ENCODE peak calls at places on chromosomes 4 and X, in eight cellular contexts. One of them, this sample, is unnamed.

GRCh38 chr4:101813604-101814003 is 23.1 kb downstream of the BANK1 start:
- DNase-seq in activated gamma-delta T cell treated with Interleukin-2 at 50 U/mL for 16 hours: no peak
- DNase-seq in Peyer's patch: peak
- DNase-seq in GM12865: peak
- DNase-seq in stimulated activated CD8-positive, alpha-beta memory T cell treated with anti-CD3 and anti-CD28 coated beads, Interleukin-4, amount 100 ng/mL, for 24 hours: no peak
- DNase-seq in iris pigment epithelial cell: no peak
- DNase-seq in AG09309: no peak
- DNase-seq in stimulated activated CD4-positive, alpha-beta T cell treated with anti-CD3 and anti-CD28 coated beads, Interleukin-12 subunit alpha, Interleukin-12 subunit beta, amount 100 ng/mL, for 24 hours: no peak
- DNase-seq in this sample: no peak

GRCh38 chr4:2962614-2963184 is 507 bp downstream of the NOP14 start:
- DNase-seq in activated gamma-delta T cell treated with Interleukin-2 at 50 U/mL for 16 hours: no peak
- DNase-seq in Peyer's patch: no peak
- DNase-seq in GM12865: peak
- DNase-seq in stimulated activated CD8-positive, alpha-beta memory T cell treated with anti-CD3 and anti-CD28 coated beads, Interleukin-4, amount 100 ng/mL, for 24 hours: no peak
- DNase-seq in iris pigment epithelial cell: peak
- DNase-seq in AG09309: no peak
- DNase-seq in stimulated activated CD4-positive, alpha-beta T cell treated with anti-CD3 and anti-CD28 coated beads, Interleukin-12 subunit alpha, Interleukin-12 subunit beta, amount 100 ng/mL, for 24 hours: no peak
- DNase-seq in this sample: peak

GRCh38 chr4:10773010-10773409 is 88.4 kb upstream of the CLNK start:
- DNase-seq in activated gamma-delta T cell treated with Interleukin-2 at 50 U/mL for 16 hours: no peak
- DNase-seq in Peyer's patch: no peak
- DNase-seq in GM12865: no peak
- DNase-seq in stimulated activated CD8-positive, alpha-beta memory T cell treated with anti-CD3 and anti-CD28 coated beads, Interleukin-4, amount 100 ng/mL, for 24 hours: no peak
- DNase-seq in iris pigment epithelial cell: peak
- DNase-seq in AG09309: no peak
- DNase-seq in stimulated activated CD4-positive, alpha-beta T cell treated with anti-CD3 and anti-CD28 coated beads, Interleukin-12 subunit alpha, Interleukin-12 subunit beta, amount 100 ng/mL, for 24 hours: no peak
- DNase-seq in this sample: no peak

GRCh38 chrX:44227981-44228380 is 115.5 kb downstream of the EFHC2 start:
- DNase-seq in activated gamma-delta T cell treated with Interleukin-2 at 50 U/mL for 16 hours: no peak
- DNase-seq in Peyer's patch: no peak
- DNase-seq in GM12865: no peak
- DNase-seq in stimulated activated CD8-positive, alpha-beta memory T cell treated with anti-CD3 and anti-CD28 coated beads, Interleukin-4, amount 100 ng/mL, for 24 hours: no peak
- DNase-seq in iris pigment epithelial cell: no peak
- DNase-seq in AG09309: no peak
- DNase-seq in stimulated activated CD4-positive, alpha-beta T cell treated with anti-CD3 and anti-CD28 coated beads, Interleukin-12 subunit alpha, Interleukin-12 subunit beta, amount 100 ng/mL, for 24 hours: no peak
- DNase-seq in this sample: no peak

GRCh38 chrX:102950908-102951866 is 14.1 kb downstream of the RAB40AL start:
- DNase-seq in activated gamma-delta T cell treated with Interleukin-2 at 50 U/mL for 16 hours: peak
- DNase-seq in Peyer's patch: peak
- DNase-seq in GM12865: peak
- DNase-seq in stimulated activated CD8-positive, alpha-beta memory T cell treated with anti-CD3 and anti-CD28 coated beads, Interleukin-4, amount 100 ng/mL, for 24 hours: peak
- DNase-seq in iris pigment epithelial cell: peak
- DNase-seq in AG09309: no peak
- DNase-seq in stimulated activated CD4-positive, alpha-beta T cell treated with anti-CD3 and anti-CD28 coated beads, Interleukin-12 subunit alpha, Interleukin-12 subunit beta, amount 100 ng/mL, for 24 hours: peak
- DNase-seq in this sample: peak

GRCh38 chr4:1041147-1041935 is 29.9 kb downstream of the FGFRL1 start:
- DNase-seq in activated gamma-delta T cell treated with Interleukin-2 at 50 U/mL for 16 hours: no peak
- DNase-seq in Peyer's patch: no peak
- DNase-seq in GM12865: no peak
- DNase-seq in stimulated activated CD8-positive, alpha-beta memory T cell treated with anti-CD3 and anti-CD28 coated beads, Interleukin-4, amount 100 ng/mL, for 24 hours: no peak
- DNase-seq in iris pigment epithelial cell: peak
- DNase-seq in AG09309: no peak
- DNase-seq in stimulated activated CD4-positive, alpha-beta T cell treated with anti-CD3 and anti-CD28 coated beads, Interleukin-12 subunit alpha, Interleukin-12 subunit beta, amount 100 ng/mL, for 24 hours: no peak
- DNase-seq in this sample: peak

GRCh38 chr4:108370291-108370690 is 201.6 kb upstream of the LEF1 start:
- DNase-seq in activated gamma-delta T cell treated with Interleukin-2 at 50 U/mL for 16 hours: peak
- DNase-seq in Peyer's patch: no peak
- DNase-seq in GM12865: peak
- DNase-seq in stimulated activated CD8-positive, alpha-beta memory T cell treated with anti-CD3 and anti-CD28 coated beads, Interleukin-4, amount 100 ng/mL, for 24 hours: peak
- DNase-seq in iris pigment epithelial cell: no peak
- DNase-seq in AG09309: no peak
- DNase-seq in stimulated activated CD4-positive, alpha-beta T cell treated with anti-CD3 and anti-CD28 coated beads, Interleukin-12 subunit alpha, Interleukin-12 subunit beta, amount 100 ng/mL, for 24 hours: no peak
- DNase-seq in this sample: no peak

GRCh38 chrX:40420899-40421729 is 159.7 kb upstream of the ATP6AP2 start:
- DNase-seq in activated gamma-delta T cell treated with Interleukin-2 at 50 U/mL for 16 hours: no peak
- DNase-seq in Peyer's patch: no peak
- DNase-seq in GM12865: peak
- DNase-seq in stimulated activated CD8-positive, alpha-beta memory T cell treated with anti-CD3 and anti-CD28 coated beads, Interleukin-4, amount 100 ng/mL, for 24 hours: no peak
- DNase-seq in iris pigment epithelial cell: peak
- DNase-seq in AG09309: no peak
- DNase-seq in stimulated activated CD4-positive, alpha-beta T cell treated with anti-CD3 and anti-CD28 coated beads, Interleukin-12 subunit alpha, Interleukin-12 subunit beta, amount 100 ng/mL, for 24 hours: no peak
- DNase-seq in this sample: no peak

GRCh38 chrX:131821945-131822622 is 201.0 kb upstream of the STK26 start:
- DNase-seq in activated gamma-delta T cell treated with Interleukin-2 at 50 U/mL for 16 hours: peak
- DNase-seq in Peyer's patch: peak
- DNase-seq in GM12865: peak
- DNase-seq in stimulated activated CD8-positive, alpha-beta memory T cell treated with anti-CD3 and anti-CD28 coated beads, Interleukin-4, amount 100 ng/mL, for 24 hours: peak
- DNase-seq in iris pigment epithelial cell: peak
- DNase-seq in AG09309: peak
- DNase-seq in stimulated activated CD4-positive, alpha-beta T cell treated with anti-CD3 and anti-CD28 coated beads, Interleukin-12 subunit alpha, Interleukin-12 subunit beta, amount 100 ng/mL, for 24 hours: no peak
- DNase-seq in this sample: no peak

GRCh38 chr4:145735330-145735638 is 55.3 kb downstream of the C4orf51 start:
- DNase-seq in activated gamma-delta T cell treated with Interleukin-2 at 50 U/mL for 16 hours: no peak
- DNase-seq in Peyer's patch: no peak
- DNase-seq in GM12865: no peak
- DNase-seq in stimulated activated CD8-positive, alpha-beta memory T cell treated with anti-CD3 and anti-CD28 coated beads, Interleukin-4, amount 100 ng/mL, for 24 hours: no peak
- DNase-seq in iris pigment epithelial cell: peak
- DNase-seq in AG09309: peak
- DNase-seq in stimulated activated CD4-positive, alpha-beta T cell treated with anti-CD3 and anti-CD28 coated beads, Interleukin-12 subunit alpha, Interleukin-12 subunit beta, amount 100 ng/mL, for 24 hours: no peak
- DNase-seq in this sample: peak

GRCh38 chrX:133574716-133575115 is 159.4 kb upstream of the GPC4 start:
- DNase-seq in activated gamma-delta T cell treated with Interleukin-2 at 50 U/mL for 16 hours: no peak
- DNase-seq in Peyer's patch: no peak
- DNase-seq in GM12865: no peak
- DNase-seq in stimulated activated CD8-positive, alpha-beta memory T cell treated with anti-CD3 and anti-CD28 coated beads, Interleukin-4, amount 100 ng/mL, for 24 hours: no peak
- DNase-seq in iris pigment epithelial cell: no peak
- DNase-seq in AG09309: peak
- DNase-seq in stimulated activated CD4-positive, alpha-beta T cell treated with anti-CD3 and anti-CD28 coated beads, Interleukin-12 subunit alpha, Interleukin-12 subunit beta, amount 100 ng/mL, for 24 hours: no peak
- DNase-seq in this sample: no peak

GRCh38 chr4:4401049-4401448 is 14.1 kb downstream of the NSG1 start:
- DNase-seq in activated gamma-delta T cell treated with Interleukin-2 at 50 U/mL for 16 hours: no peak
- DNase-seq in Peyer's patch: no peak
- DNase-seq in GM12865: no peak
- DNase-seq in stimulated activated CD8-positive, alpha-beta memory T cell treated with anti-CD3 and anti-CD28 coated beads, Interleukin-4, amount 100 ng/mL, for 24 hours: no peak
- DNase-seq in iris pigment epithelial cell: no peak
- DNase-seq in AG09309: no peak
- DNase-seq in stimulated activated CD4-positive, alpha-beta T cell treated with anti-CD3 and anti-CD28 coated beads, Interleukin-12 subunit alpha, Interleukin-12 subunit beta, amount 100 ng/mL, for 24 hours: no peak
- DNase-seq in this sample: no peak

GRCh38 chr4:41213563-41214157 is 682 bp downstream of the APBB2 start:
- DNase-seq in activated gamma-delta T cell treated with Interleukin-2 at 50 U/mL for 16 hours: no peak
- DNase-seq in Peyer's patch: no peak
- DNase-seq in GM12865: peak
- DNase-seq in stimulated activated CD8-positive, alpha-beta memory T cell treated with anti-CD3 and anti-CD28 coated beads, Interleukin-4, amount 100 ng/mL, for 24 hours: no peak
- DNase-seq in iris pigment epithelial cell: no peak
- DNase-seq in AG09309: no peak
- DNase-seq in stimulated activated CD4-positive, alpha-beta T cell treated with anti-CD3 and anti-CD28 coated beads, Interleukin-12 subunit alpha, Interleukin-12 subunit beta, amount 100 ng/mL, for 24 hours: no peak
- DNase-seq in this sample: peak

GRCh38 chrX:50648151-50648550 is 165.8 kb downstream of the SHROOM4 start:
- DNase-seq in activated gamma-delta T cell treated with Interleukin-2 at 50 U/mL for 16 hours: no peak
- DNase-seq in Peyer's patch: no peak
- DNase-seq in GM12865: no peak
- DNase-seq in stimulated activated CD8-positive, alpha-beta memory T cell treated with anti-CD3 and anti-CD28 coated beads, Interleukin-4, amount 100 ng/mL, for 24 hours: no peak
- DNase-seq in iris pigment epithelial cell: no peak
- DNase-seq in AG09309: no peak
- DNase-seq in stimulated activated CD4-positive, alpha-beta T cell treated with anti-CD3 and anti-CD28 coated beads, Interleukin-12 subunit alpha, Interleukin-12 subunit beta, amount 100 ng/mL, for 24 hours: no peak
- DNase-seq in this sample: peak

GRCh38 chr4:38164346-38164745 is 204.1 kb downstream of the PTTG2 start:
- DNase-seq in activated gamma-delta T cell treated with Interleukin-2 at 50 U/mL for 16 hours: no peak
- DNase-seq in Peyer's patch: no peak
- DNase-seq in GM12865: no peak
- DNase-seq in stimulated activated CD8-positive, alpha-beta memory T cell treated with anti-CD3 and anti-CD28 coated beads, Interleukin-4, amount 100 ng/mL, for 24 hours: no peak
- DNase-seq in iris pigment epithelial cell: no peak
- DNase-seq in AG09309: no peak
- DNase-seq in stimulated activated CD4-positive, alpha-beta T cell treated with anti-CD3 and anti-CD28 coated beads, Interleukin-12 subunit alpha, Interleukin-12 subunit beta, amount 100 ng/mL, for 24 hours: no peak
- DNase-seq in this sample: no peak

GRCh38 chr4:88158360-88159136 is at the start of gene ABCG2:
- DNase-seq in activated gamma-delta T cell treated with Interleukin-2 at 50 U/mL for 16 hours: no peak
- DNase-seq in Peyer's patch: peak
- DNase-seq in GM12865: peak
- DNase-seq in stimulated activated CD8-positive, alpha-beta memory T cell treated with anti-CD3 and anti-CD28 coated beads, Interleukin-4, amount 100 ng/mL, for 24 hours: peak
- DNase-seq in iris pigment epithelial cell: peak
- DNase-seq in AG09309: no peak
- DNase-seq in stimulated activated CD4-positive, alpha-beta T cell treated with anti-CD3 and anti-CD28 coated beads, Interleukin-12 subunit alpha, Interleukin-12 subunit beta, amount 100 ng/mL, for 24 hours: peak
- DNase-seq in this sample: peak

GRCh38 chr4:30716158-30716557 is 4.0 kb upstream of the PCDH7 start:
- DNase-seq in activated gamma-delta T cell treated with Interleukin-2 at 50 U/mL for 16 hours: no peak
- DNase-seq in Peyer's patch: no peak
- DNase-seq in GM12865: no peak
- DNase-seq in stimulated activated CD8-positive, alpha-beta memory T cell treated with anti-CD3 and anti-CD28 coated beads, Interleukin-4, amount 100 ng/mL, for 24 hours: no peak
- DNase-seq in iris pigment epithelial cell: peak
- DNase-seq in AG09309: no peak
- DNase-seq in stimulated activated CD4-positive, alpha-beta T cell treated with anti-CD3 and anti-CD28 coated beads, Interleukin-12 subunit alpha, Interleukin-12 subunit beta, amount 100 ng/mL, for 24 hours: no peak
- DNase-seq in this sample: peak

GRCh38 chr4:82599336-82599735 is 37.5 kb upstream of the TMEM150C start:
- DNase-seq in activated gamma-delta T cell treated with Interleukin-2 at 50 U/mL for 16 hours: no peak
- DNase-seq in Peyer's patch: no peak
- DNase-seq in GM12865: peak
- DNase-seq in stimulated activated CD8-positive, alpha-beta memory T cell treated with anti-CD3 and anti-CD28 coated beads, Interleukin-4, amount 100 ng/mL, for 24 hours: no peak
- DNase-seq in iris pigment epithelial cell: no peak
- DNase-seq in AG09309: no peak
- DNase-seq in stimulated activated CD4-positive, alpha-beta T cell treated with anti-CD3 and anti-CD28 coated beads, Interleukin-12 subunit alpha, Interleukin-12 subunit beta, amount 100 ng/mL, for 24 hours: no peak
- DNase-seq in this sample: peak

GRCh38 chr4:174119051-174119450 is 164.4 kb downstream of the FBXO8 start:
- DNase-seq in activated gamma-delta T cell treated with Interleukin-2 at 50 U/mL for 16 hours: no peak
- DNase-seq in Peyer's patch: no peak
- DNase-seq in GM12865: no peak
- DNase-seq in stimulated activated CD8-positive, alpha-beta memory T cell treated with anti-CD3 and anti-CD28 coated beads, Interleukin-4, amount 100 ng/mL, for 24 hours: no peak
- DNase-seq in iris pigment epithelial cell: peak
- DNase-seq in AG09309: peak
- DNase-seq in stimulated activated CD4-positive, alpha-beta T cell treated with anti-CD3 and anti-CD28 coated beads, Interleukin-12 subunit alpha, Interleukin-12 subunit beta, amount 100 ng/mL, for 24 hours: no peak
- DNase-seq in this sample: peak

GRCh38 chr4:113438596-113438995 is 322.9 kb downstream of the CAMK2D start:
- DNase-seq in activated gamma-delta T cell treated with Interleukin-2 at 50 U/mL for 16 hours: no peak
- DNase-seq in Peyer's patch: no peak
- DNase-seq in GM12865: no peak
- DNase-seq in stimulated activated CD8-positive, alpha-beta memory T cell treated with anti-CD3 and anti-CD28 coated beads, Interleukin-4, amount 100 ng/mL, for 24 hours: no peak
- DNase-seq in iris pigment epithelial cell: no peak
- DNase-seq in AG09309: no peak
- DNase-seq in stimulated activated CD4-positive, alpha-beta T cell treated with anti-CD3 and anti-CD28 coated beads, Interleukin-12 subunit alpha, Interleukin-12 subunit beta, amount 100 ng/mL, for 24 hours: no peak
- DNase-seq in this sample: no peak

GRCh38 chr4:146340798-146341197 is 126.5 kb downstream of the REELD1 start:
- DNase-seq in activated gamma-delta T cell treated with Interleukin-2 at 50 U/mL for 16 hours: no peak
- DNase-seq in Peyer's patch: no peak
- DNase-seq in GM12865: peak
- DNase-seq in stimulated activated CD8-positive, alpha-beta memory T cell treated with anti-CD3 and anti-CD28 coated beads, Interleukin-4, amount 100 ng/mL, for 24 hours: no peak
- DNase-seq in iris pigment epithelial cell: peak
- DNase-seq in AG09309: no peak
- DNase-seq in stimulated activated CD4-positive, alpha-beta T cell treated with anti-CD3 and anti-CD28 coated beads, Interleukin-12 subunit alpha, Interleukin-12 subunit beta, amount 100 ng/mL, for 24 hours: no peak
- DNase-seq in this sample: peak

GRCh38 chrX:39848243-39848642 is 249.5 kb downstream of the BCOR start:
- DNase-seq in activated gamma-delta T cell treated with Interleukin-2 at 50 U/mL for 16 hours: no peak
- DNase-seq in Peyer's patch: no peak
- DNase-seq in GM12865: no peak
- DNase-seq in stimulated activated CD8-positive, alpha-beta memory T cell treated with anti-CD3 and anti-CD28 coated beads, Interleukin-4, amount 100 ng/mL, for 24 hours: no peak
- DNase-seq in iris pigment epithelial cell: peak
- DNase-seq in AG09309: no peak
- DNase-seq in stimulated activated CD4-positive, alpha-beta T cell treated with anti-CD3 and anti-CD28 coated beads, Interleukin-12 subunit alpha, Interleukin-12 subunit beta, amount 100 ng/mL, for 24 hours: no peak
- DNase-seq in this sample: peak

GRCh38 chrX:96182366-96182765 is 502.3 kb upstream of the DIAPH2 start:
- DNase-seq in activated gamma-delta T cell treated with Interleukin-2 at 50 U/mL for 16 hours: no peak
- DNase-seq in Peyer's patch: no peak
- DNase-seq in GM12865: peak
- DNase-seq in stimulated activated CD8-positive, alpha-beta memory T cell treated with anti-CD3 and anti-CD28 coated beads, Interleukin-4, amount 100 ng/mL, for 24 hours: no peak
- DNase-seq in iris pigment epithelial cell: peak
- DNase-seq in AG09309: no peak
- DNase-seq in stimulated activated CD4-positive, alpha-beta T cell treated with anti-CD3 and anti-CD28 coated beads, Interleukin-12 subunit alpha, Interleukin-12 subunit beta, amount 100 ng/mL, for 24 hours: no peak
- DNase-seq in this sample: peak

GRCh38 chrX:109733658-109734022 is 583 bp upstream of the ACSL4 start:
- DNase-seq in activated gamma-delta T cell treated with Interleukin-2 at 50 U/mL for 16 hours: no peak
- DNase-seq in Peyer's patch: no peak
- DNase-seq in GM12865: no peak
- DNase-seq in stimulated activated CD8-positive, alpha-beta memory T cell treated with anti-CD3 and anti-CD28 coated beads, Interleukin-4, amount 100 ng/mL, for 24 hours: no peak
- DNase-seq in iris pigment epithelial cell: no peak
- DNase-seq in AG09309: no peak
- DNase-seq in stimulated activated CD4-positive, alpha-beta T cell treated with anti-CD3 and anti-CD28 coated beads, Interleukin-12 subunit alpha, Interleukin-12 subunit beta, amount 100 ng/mL, for 24 hours: no peak
- DNase-seq in this sample: no peak

GRCh38 chr4:182510836-182511235 is 267.6 kb downstream of the TENM3 start:
- DNase-seq in activated gamma-delta T cell treated with Interleukin-2 at 50 U/mL for 16 hours: no peak
- DNase-seq in Peyer's patch: no peak
- DNase-seq in GM12865: no peak
- DNase-seq in stimulated activated CD8-positive, alpha-beta memory T cell treated with anti-CD3 and anti-CD28 coated beads, Interleukin-4, amount 100 ng/mL, for 24 hours: no peak
- DNase-seq in iris pigment epithelial cell: no peak
- DNase-seq in AG09309: no peak
- DNase-seq in stimulated activated CD4-positive, alpha-beta T cell treated with anti-CD3 and anti-CD28 coated beads, Interleukin-12 subunit alpha, Interleukin-12 subunit beta, amount 100 ng/mL, for 24 hours: no peak
- DNase-seq in this sample: no peak

GRCh38 chrX:6941041-6941440 is 206.5 kb upstream of the STS start:
- DNase-seq in activated gamma-delta T cell treated with Interleukin-2 at 50 U/mL for 16 hours: no peak
- DNase-seq in Peyer's patch: no peak
- DNase-seq in GM12865: no peak
- DNase-seq in stimulated activated CD8-positive, alpha-beta memory T cell treated with anti-CD3 and anti-CD28 coated beads, Interleukin-4, amount 100 ng/mL, for 24 hours: no peak
- DNase-seq in iris pigment epithelial cell: no peak
- DNase-seq in AG09309: no peak
- DNase-seq in stimulated activated CD4-positive, alpha-beta T cell treated with anti-CD3 and anti-CD28 coated beads, Interleukin-12 subunit alpha, Interleukin-12 subunit beta, amount 100 ng/mL, for 24 hours: no peak
- DNase-seq in this sample: no peak

This sample was measured in epithelial cell of esophagus.